ENCODE peak calls at places on chromosomes 11 and 22, in six cellular contexts. E, Z, A, C, I and M are unnamed samples.
A peak's percentile ranks its signal among the peaks of the same experiment; 100 is the strongest.

GRCh38 chr11:68583047-68583446 is 101.3 kb upstream of the GAL start:
- DNase-seq in E (no peak), Z (no peak), A (no peak), C (no peak), I (peak; percentile 11), M (no peak)

GRCh38 chr11:123640677-123641494 is 13.5 kb downstream of the SCN3B start:
- DNase-seq in E (no peak), Z (peak; percentile 69), A (peak; percentile 58), C (no peak), I (peak; percentile 25), M (no peak)

GRCh38 chr11:8209208-8209807 is 40.5 kb upstream of the RIC3 start:
- DNase-seq in E (no peak), Z (no peak), A (no peak), C (no peak), I (no peak), M (no peak)

GRCh38 chr11:350723-351255 is 18.5 kb upstream of the B4GALNT4 start:
- DNase-seq in E (no peak), Z (no peak), A (no peak), C (no peak), I (no peak), M (no peak)

GRCh38 chr11:44726278-44727113 is at the start of gene TSPAN18:
- DNase-seq in E (peak; percentile 53), Z (peak; percentile 87), A (peak; percentile 41), C (no peak), I (no peak), M (no peak)

GRCh38 chr22:42408815-42409529 is 23.2 kb downstream of the NFAM1 start:
- DNase-seq in E (no peak), Z (no peak), A (no peak), C (no peak), I (no peak), M (no peak)

GRCh38 chr22:31022516-31022915 is 53.5 kb downstream of the TUG1 start:
- DNase-seq in E (no peak), Z (no peak), A (no peak), C (no peak), I (no peak), M (no peak)

GRCh38 chr11:45778341-45778740 is 26.6 kb upstream of the SLC35C1 start:
- DNase-seq in E (no peak), Z (no peak), A (no peak), C (no peak), I (no peak), M (no peak)

GRCh38 chr11:68956142-68956541 is 24.6 kb downstream of the MRGPRD start:
- DNase-seq in E (no peak), Z (peak; percentile 74), A (peak; percentile 14), C (no peak), I (no peak), M (no peak)